ENCODE peak calls at places on chromosome 3, in five cellular contexts. W is heart right ventricle, Z is neural progenitor cell, N is aorta, X is iPS DF 6.9. Q is an unnamed sample. For H3K4me1, the result is how much of the 10 kb centered on the place peaks cover.

GRCh38 chr3:42601898-42602581 is 1.6 kb downstream of the NKTR start:
- DNase-seq in W (no peak), Z (peak), N (no peak), X (no peak), Q (no peak)

GRCh38 chr3:11167590-11167989 is 13.3 kb downstream of the HRH1 start:
- DNase-seq in W (no peak), Z (no peak), N (no peak), X (no peak), Q (no peak)

GRCh38 chr3:149641011-149641728 is 16.7 kb downstream of the WWTR1 start:
- DNase-seq in W (no peak), Z (peak), N (no peak), X (no peak), Q (no peak)

GRCh38 chr3:197173620-197174019 is 124.8 kb downstream of the DLG1 start:
- DNase-seq in W (no peak), Z (no peak), N (no peak), X (no peak), Q (no peak)

GRCh38 chr3:5210926-5211325 is 23.4 kb downstream of the EDEM1 start:
- DNase-seq in W (no peak), Z (no peak), N (no peak), X (no peak), Q (no peak)

GRCh38 chr3:141476033-141476432 is 10.8 kb upstream of the RASA2 start:
- DNase-seq in W (no peak), Z (no peak), N (no peak), X (no peak), Q (no peak)

GRCh38 chr3:66376568-66376967 is 124.3 kb downstream of the LRIG1 start:
- DNase-seq in W (no peak), Z (no peak), N (no peak), X (no peak), Q (no peak)

GRCh38 chr3:126135398-126136076 is 44.8 kb downstream of the ALDH1L1 start:
- DNase-seq in W (no peak), Z (no peak), N (peak), X (no peak), Q (no peak)

GRCh38 chr3:136546718-136547117 is 205.5 kb downstream of the STAG1 start:
- DNase-seq in W (no peak), Z (no peak), N (no peak), X (no peak), Q (peak)

GRCh38 chr3:31234143-31234542 is 298.6 kb upstream of the STT3B start:
- DNase-seq in W (no peak), Z (no peak), N (no peak), X (no peak), Q (no peak)
- H3K4me1 ChIP-seq in W (under half), Z (under half), N (under half), X (under half), Q (under half)

DNA sequence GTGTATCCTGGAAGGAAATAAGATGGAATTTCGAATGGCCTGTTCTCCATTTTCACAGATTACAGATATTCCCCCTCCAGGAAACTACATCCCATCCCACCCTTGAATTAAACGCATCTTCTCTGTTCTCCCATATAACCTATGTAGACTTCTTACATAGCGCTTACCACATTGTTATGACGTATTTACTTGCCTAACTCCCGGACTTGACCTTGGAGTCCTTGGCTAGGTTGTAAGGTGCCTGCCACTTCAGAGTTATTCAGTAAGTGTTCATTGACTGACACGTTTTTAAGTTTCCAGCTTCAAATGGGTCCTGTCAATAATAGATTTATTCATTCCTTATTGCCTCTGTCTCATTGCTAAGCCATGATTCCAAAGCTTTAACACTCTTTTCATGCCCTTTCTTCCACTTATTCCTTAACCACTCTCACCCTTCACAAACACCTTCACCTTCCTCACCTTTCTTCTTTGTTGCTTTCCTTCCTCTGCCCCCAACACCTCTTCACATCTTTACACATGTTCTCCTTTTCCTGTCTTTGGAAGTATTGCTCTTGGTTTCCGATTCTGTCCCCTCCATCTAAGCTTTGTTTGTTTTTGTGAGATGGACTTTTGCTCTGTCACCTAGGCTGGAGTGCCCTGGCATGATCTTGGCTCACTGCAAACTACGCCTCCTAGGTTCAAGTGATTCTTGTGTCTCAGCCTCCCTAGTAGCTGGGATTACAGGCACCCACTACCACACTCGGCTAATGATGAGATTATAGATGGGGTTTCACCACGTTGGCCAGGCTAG is 138.3 kb downstream of the CMSS1 start:
- DNase-seq in W (no peak), Z (no peak), N (no peak), X (no peak), Q (no peak)
- H3K4me1 ChIP-seq in W (under half), Z (under half), N (under half), X (under half), Q (under half)

DNA sequence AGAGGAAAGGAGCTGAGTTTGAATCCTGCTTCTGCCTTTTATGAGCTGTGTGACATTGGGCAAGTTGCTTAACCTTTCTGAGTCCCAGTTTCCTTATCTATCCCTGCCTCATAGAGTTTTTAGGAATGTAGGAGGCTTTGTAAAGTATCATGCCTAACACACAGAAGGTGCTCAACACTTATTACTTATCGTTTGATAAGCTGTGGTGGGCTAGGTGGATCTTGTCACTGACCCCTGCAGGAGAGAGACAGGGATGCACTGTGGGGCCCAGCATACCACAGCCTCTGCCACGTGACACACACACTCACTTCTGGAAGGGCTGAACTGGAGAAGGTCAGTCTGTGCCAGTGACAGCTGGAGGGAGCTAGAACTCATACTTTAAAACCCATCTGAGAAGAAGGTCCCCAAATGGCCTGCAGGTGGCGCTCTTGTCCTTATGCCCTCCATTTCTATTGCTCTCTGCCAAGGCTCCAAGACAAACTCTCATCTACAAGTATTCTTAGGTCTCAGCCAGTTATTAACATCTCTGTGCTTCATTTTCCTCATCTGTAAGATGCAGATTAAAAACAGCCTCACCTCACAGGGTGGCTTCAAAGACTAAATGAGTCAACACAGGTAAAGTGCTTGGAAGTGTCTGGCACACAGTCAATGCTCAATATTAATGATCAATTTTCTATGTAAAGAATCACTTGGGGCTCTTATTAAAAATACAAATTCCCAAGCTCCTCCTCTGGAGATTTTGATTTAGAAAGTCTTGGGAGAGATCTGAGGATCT is 57.5 kb upstream of the HACD2 start:
- DNase-seq in W (peak), Z (peak), N (peak), X (peak), Q (peak)
- H3K4me1 ChIP-seq in W (under half), Z (under half), N (under half), X (under half), Q (under half)

GRCh38 chr3:160027541-160028195 is 39.0 kb downstream of the IL12A start:
- DNase-seq in W (no peak), Z (no peak), N (no peak), X (no peak), Q (no peak)
- H3K4me1 ChIP-seq in W (under half), Z (under half), N (under half), X (under half), Q (under half)

DNA sequence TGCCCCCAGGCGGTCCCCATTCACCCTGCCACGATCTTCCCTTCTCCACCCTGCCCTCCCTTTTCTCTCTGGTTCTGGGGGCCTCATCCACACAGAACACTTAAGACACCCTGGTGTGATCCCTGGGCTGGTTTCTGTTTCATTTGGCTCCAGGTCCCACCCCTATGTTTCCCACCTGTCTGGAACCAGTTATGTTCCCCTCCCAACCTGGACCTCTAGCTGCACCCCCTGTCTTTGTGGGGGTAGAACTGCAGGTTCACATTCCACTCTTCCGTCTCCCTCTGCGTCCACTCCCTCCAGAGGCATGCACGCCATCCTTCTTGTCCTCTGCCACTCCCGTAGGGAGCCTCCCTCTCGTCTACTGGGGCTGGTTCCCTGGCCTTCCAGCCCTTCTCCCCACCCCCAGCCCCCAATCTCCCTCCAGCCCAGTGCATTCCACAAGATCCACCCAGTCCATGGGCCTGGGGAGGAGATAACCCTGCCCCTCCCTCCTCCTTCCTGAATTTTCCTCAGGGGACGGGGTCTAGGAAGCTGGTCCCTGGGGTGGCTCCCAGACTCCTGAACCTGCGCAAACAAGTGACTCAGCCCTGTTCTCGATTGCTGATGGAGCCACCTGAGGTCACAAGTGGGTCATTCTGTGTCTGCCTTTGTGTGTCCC is 73.8 kb downstream of the ABTB1 start:
- DNase-seq in W (peak), Z (no peak), N (no peak), X (no peak), Q (no peak)
- H3K4me1 ChIP-seq in W (under half), Z (under half), N (under half), X (under half), Q (under half)

GRCh38 chr3:50271314-50272072 is 2.5 kb downstream of the SEMA3B start:
- DNase-seq in W (no peak), Z (no peak), N (no peak), X (no peak), Q (no peak)

GRCh38 chr3:50270841-50271240 is 1.9 kb downstream of the SEMA3B start:
- DNase-seq in W (no peak), Z (no peak), N (peak), X (no peak), Q (no peak)

GRCh38 chr3:50274371-50275104 is 4.3 kb upstream of the LSMEM2 start:
- DNase-seq in W (peak), Z (peak), N (peak), X (no peak), Q (peak)

GRCh38 chr3:50273689-50274065 is 4.7 kb downstream of the SEMA3B start:
- DNase-seq in W (no peak), Z (no peak), N (peak), X (no peak), Q (no peak)

GRCh38 chr3:50272911-50273688 is 4.2 kb downstream of the SEMA3B start:
- DNase-seq in W (peak), Z (peak), N (peak), X (no peak), Q (peak)
- H3K4me1 ChIP-seq in W (under half), Z (under half), N (under half), X (under half), Q (under half)

DNA sequence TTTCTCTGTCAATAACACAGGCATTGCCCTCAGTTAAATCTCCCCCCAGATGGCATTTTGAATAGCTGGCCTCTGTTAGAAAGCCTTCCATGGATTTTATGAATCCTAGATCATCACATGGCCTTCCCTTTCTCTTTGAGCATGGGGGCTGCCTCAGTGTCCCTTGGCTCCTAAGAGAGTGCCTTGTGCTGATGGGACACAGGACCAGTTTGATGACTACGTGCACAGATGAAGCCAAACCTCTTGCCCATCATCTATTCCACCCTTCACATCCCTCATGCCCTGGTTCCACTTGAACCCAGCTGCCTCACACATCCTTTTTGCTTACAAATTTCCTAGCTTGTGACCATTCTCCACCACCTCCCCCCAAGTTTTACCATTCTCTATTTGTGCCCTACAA is 12.9 kb downstream of the TGFBR2 start:
- DNase-seq in W (no peak), Z (no peak), N (no peak), X (no peak), Q (no peak)
- H3K4me1 ChIP-seq in W (under half), Z (under half), N (under half), X (under half), Q (under half)

Q was measured in A673.